ENCODE peak calls at places on chromosomes 13 and 19, in nine cellular contexts. R is AG20443; B is globus pallidus; H is cardiac fibroblast; T is body of pancreas; L is thyroid gland; A is CD8-positive, alpha-beta memory T cell; V is stomach; J is tibial nerve. Q is an unnamed sample.

GRCh38 chr13:83879431-83880171 is 2.7 kb downstream of the SLITRK1 start:
- DNase-seq in R (peak; percentile 7), B (peak; percentile 76), H (no peak), T (peak; percentile 9), L (no peak), A (no peak), V (no peak), J (no peak), Q (peak; percentile 13)

GRCh38 chr13:43023244-43023931 is at the start of gene DNAJC15:
- DNase-seq in R (peak; percentile 92), B (peak; percentile 79), H (peak; percentile 82), T (peak; percentile 87), L (peak; percentile 85), A (peak; percentile 81), V (peak; percentile 78), J (peak; percentile 88), Q (peak; percentile 79)

GRCh38 chr19:12913871-12914690 is 5.0 kb downstream of the SYCE2 start:
- DNase-seq in R (peak; percentile 41), B (peak; percentile 45), H (peak; percentile 63), T (peak; percentile 52), L (peak; percentile 55), A (peak; percentile 69), V (no peak), J (peak; percentile 39), Q (peak; percentile 35)

GRCh38 chr19:52331757-52332156 is 4.3 kb upstream of the ZNF610 start:
- DNase-seq in R (no peak), B (no peak), H (peak; percentile 6), T (no peak), L (no peak), A (no peak), V (no peak), J (no peak), Q (no peak)

GRCh38 chr13:27020415-27020814 is 151.2 kb downstream of the USP12 start:
- DNase-seq in R (no peak), B (no peak), H (no peak), T (no peak), L (no peak), A (no peak), V (no peak), J (no peak), Q (no peak)

GRCh38 chr13:76663941-76664340 is 222.3 kb downstream of the KCTD12 start:
- DNase-seq in R (peak; percentile 25), B (peak; percentile 20), H (peak; percentile 70), T (no peak), L (no peak), A (no peak), V (no peak), J (no peak), Q (peak; percentile 25)

GRCh38 chr19:46216612-46217011 is 12.9 kb upstream of the IGFL1 start:
- DNase-seq in R (no peak), B (no peak), H (no peak), T (no peak), L (no peak), A (no peak), V (no peak), J (no peak), Q (no peak)

GRCh38 chr19:50823389-50824042 is at the start of gene KLK1:
- DNase-seq in R (no peak), B (no peak), H (no peak), T (peak; percentile 93), L (peak; percentile 38), A (no peak), V (no peak), J (no peak), Q (no peak)

GRCh38 chr19:33431986-33432385 is 58.5 kb downstream of the CEBPG start:
- DNase-seq in R (no peak), B (no peak), H (no peak), T (no peak), L (peak; percentile 72), A (no peak), V (no peak), J (no peak), Q (no peak)

GRCh38 chr19:57052102-57052501 is 67.7 kb upstream of the USP29 start:
- DNase-seq in R (no peak), B (no peak), H (no peak), T (no peak), L (no peak), A (no peak), V (no peak), J (no peak), Q (peak; percentile 92)

GRCh38 chr19:48760514-48761221 is 5.3 kb downstream of the FGF21 start:
- DNase-seq in R (no peak), B (no peak), H (no peak), T (no peak), L (no peak), A (no peak), V (no peak), J (no peak), Q (no peak)

GRCh38 chr13:111949311-111949710 is 117.6 kb upstream of the SOX1 start:
- DNase-seq in R (no peak), B (no peak), H (no peak), T (no peak), L (no peak), A (no peak), V (peak; percentile 10), J (no peak), Q (no peak)

GRCh38 chr13:64278493-64278892 is 2862.8 kb upstream of the PCDH20 start:
- DNase-seq in R (peak; percentile 31), B (no peak), H (peak; percentile 29), T (no peak), L (no peak), A (no peak), V (no peak), J (no peak), Q (no peak)

GRCh38 chr13:64164435-64164834 is 2748.8 kb upstream of the PCDH20 start:
- DNase-seq in R (no peak), B (no peak), H (no peak), T (no peak), L (no peak), A (no peak), V (no peak), J (no peak), Q (no peak)

GRCh38 chr13:40619479-40619814 is 47.0 kb downstream of the FOXO1 start:
- DNase-seq in R (no peak), B (no peak), H (no peak), T (no peak), L (no peak), A (no peak), V (no peak), J (no peak), Q (no peak)

GRCh38 chr13:43132228-43132627 is 108.8 kb downstream of the DNAJC15 start:
- DNase-seq in R (peak; percentile 18), B (no peak), H (peak; percentile 51), T (peak; percentile 32), L (peak; percentile 25), A (no peak), V (peak; percentile 40), J (no peak), Q (no peak)

GRCh38 chr13:99970761-99971575 is 599 bp downstream of the ZIC5 start:
- DNase-seq in R (no peak), B (no peak), H (no peak), T (no peak), L (no peak), A (no peak), V (no peak), J (no peak), Q (no peak)

GRCh38 chr19:58067240-58067912 is 8.3 kb downstream of the ZNF135 start:
- DNase-seq in R (no peak), B (no peak), H (no peak), T (no peak), L (no peak), A (no peak), V (no peak), J (no peak), Q (no peak)

GRCh38 chr19:13848811-13849241 is 28.1 kb upstream of the NANOS3 start:
- DNase-seq in R (no peak), B (no peak), H (no peak), T (no peak), L (no peak), A (no peak), V (no peak), J (no peak), Q (peak; percentile 72)

GRCh38 chr19:56133858-56134654 is 7.0 kb upstream of the ZNF444 start:
- DNase-seq in R (peak; percentile 22), B (no peak), H (no peak), T (no peak), L (no peak), A (no peak), V (no peak), J (no peak), Q (no peak)

GRCh38 chr13:94696171-94696570 is 16.2 kb downstream of the SOX21 start:
- DNase-seq in R (no peak), B (no peak), H (no peak), T (no peak), L (no peak), A (no peak), V (no peak), J (no peak), Q (no peak)

GRCh38 chr19:44776402-44777096 is 1.1 kb upstream of the CBLC start:
- DNase-seq in R (no peak), B (no peak), H (no peak), T (no peak), L (no peak), A (no peak), V (peak; percentile 89), J (no peak), Q (no peak)

GRCh38 chr19:55348317-55349034 is 6.0 kb downstream of the COX6B2 start:
- DNase-seq in R (no peak), B (no peak), H (no peak), T (no peak), L (peak; percentile 32), A (no peak), V (no peak), J (no peak), Q (peak; percentile 58)

GRCh38 chr19:46741447-46741846 is 4.4 kb upstream of the FKRP start:
- DNase-seq in R (no peak), B (no peak), H (no peak), T (no peak), L (no peak), A (no peak), V (no peak), J (no peak), Q (no peak)

GRCh38 chr13:60047943-60048342 is 115.8 kb downstream of the DIAPH3 start:
- DNase-seq in R (peak; percentile 10), B (no peak), H (peak; percentile 4), T (no peak), L (no peak), A (no peak), V (no peak), J (no peak), Q (no peak)

GRCh38 chr13:30033681-30034447 is 183.4 kb upstream of the UBL3 start:
- DNase-seq in R (peak; percentile 88), B (peak; percentile 50), H (peak; percentile 33), T (no peak), L (no peak), A (no peak), V (no peak), J (no peak), Q (no peak)

GRCh38 chr13:95073826-95074345 is 227.4 kb downstream of the ABCC4 start:
- DNase-seq in R (no peak), B (no peak), H (peak; percentile 11), T (no peak), L (no peak), A (no peak), V (no peak), J (no peak), Q (no peak)

GRCh38 chr13:101489635-101490034 is 37.2 kb downstream of the ITGBL1 start:
- DNase-seq in R (no peak), B (no peak), H (no peak), T (no peak), L (no peak), A (no peak), V (no peak), J (no peak), Q (no peak)

GRCh38 chr13:39313721-39314120 is 275.5 kb downstream of the NHLRC3 start:
- DNase-seq in R (no peak), B (no peak), H (no peak), T (no peak), L (no peak), A (no peak), V (no peak), J (no peak), Q (no peak)

GRCh38 chr19:50490991-50491472 is 14.4 kb upstream of the GARIN5A start:
- DNase-seq in R (no peak), B (no peak), H (no peak), T (no peak), L (no peak), A (no peak), V (no peak), J (no peak), Q (no peak)

GRCh38 chr13:91167706-91168459 is 179.6 kb upstream of the MIR17HG start:
- DNase-seq in R (no peak), B (no peak), H (no peak), T (no peak), L (no peak), A (no peak), V (no peak), J (no peak), Q (no peak)